ENCODE peak calls at places on chromosome 1, in four cellular contexts. R is left lobe of liver; O is HL-60; E is activated CD8-positive, alpha-beta memory T cell treated with anti-CD3 and anti-CD28 coated beads for 48 hours. M is an unnamed sample.

GRCh38 chr1:248243204-248243603 is 12.0 kb downstream of the OR2M4 start:
- DNase-seq in R (no peak), O (peak), E (no peak), M (no peak)

GRCh38 chr1:61043010-61043820 is 39.1 kb upstream of the NFIA start:
- DNase-seq in R (peak), O (no peak), E (peak), M (peak)

GRCh38 chr1:16904560-16905111 is 8.9 kb downstream of the RNU1-2 start:
- DNase-seq in R (peak), O (peak), E (peak), M (peak)

GRCh38 chr1:176157995-176158394 is 49.1 kb downstream of the COP1 start:
- DNase-seq in R (no peak), O (no peak), E (no peak), M (no peak)

GRCh38 chr1:228374711-228375577 is 31.7 kb downstream of the TRIM11 start:
- DNase-seq in R (peak), O (no peak), E (no peak), M (no peak)

GRCh38 chr1:186206046-186206564 is 168.9 kb downstream of the TPR start:
- DNase-seq in R (no peak), O (no peak), E (no peak), M (no peak)

GRCh38 chr1:199273837-199274379 is 635.1 kb downstream of the PTPRC start:
- DNase-seq in R (no peak), O (no peak), E (no peak), M (no peak)

GRCh38 chr1:74363220-74363619 is 128.0 kb downstream of the TNNI3K start:
- DNase-seq in R (no peak), O (no peak), E (no peak), M (no peak)

GRCh38 chr1:4690951-4691675 is 36.7 kb downstream of the AJAP1 start:
- DNase-seq in R (no peak), O (no peak), E (no peak), M (no peak)

M was measured in effector memory CD8-positive, alpha-beta T cell.